ENCODE peak calls at places on chromosomes 7 and 10, in six cellular contexts. One of them, this sample, is unnamed.
A peak's percentile ranks its signal among the peaks of the same experiment; 100 is the strongest.

GRCh38 chr7:91182819-91183405 is 81.3 kb upstream of the FZD1 start:
- DNase-seq in ovary: no peak
- DNase-seq in A549: no peak
- DNase-seq in H1: no peak
- DNase-seq in suprapubic skin: no peak
- DNase-seq in transverse colon: no peak
- DNase-seq in this sample: no peak

GRCh38 chr7:17099083-17099973 is 199.1 kb upstream of the AHR start:
- DNase-seq in ovary: no peak
- DNase-seq in A549: peak; percentile 93
- DNase-seq in H1: no peak
- DNase-seq in suprapubic skin: no peak
- DNase-seq in transverse colon: peak; percentile 74
- DNase-seq in this sample: peak; percentile 85

GRCh38 chr7:65798111-65799075 is 74.5 kb upstream of the VKORC1L1 start:
- DNase-seq in ovary: no peak
- DNase-seq in A549: no peak
- DNase-seq in H1: no peak
- DNase-seq in suprapubic skin: no peak
- DNase-seq in transverse colon: no peak
- DNase-seq in this sample: no peak

GRCh38 chr10:133335238-133336122 is 1.2 kb downstream of the CALY start:
- DNase-seq in ovary: peak; percentile 81
- DNase-seq in A549: peak; percentile 80
- DNase-seq in H1: peak; percentile 83
- DNase-seq in suprapubic skin: no peak
- DNase-seq in transverse colon: peak; percentile 62
- DNase-seq in this sample: peak; percentile 48

GRCh38 chr10:132102071-132102716 is 36.4 kb downstream of the JAKMIP3 start:
- DNase-seq in ovary: no peak
- DNase-seq in A549: no peak
- DNase-seq in H1: peak; percentile 35
- DNase-seq in suprapubic skin: peak; percentile 71
- DNase-seq in transverse colon: no peak
- DNase-seq in this sample: peak; percentile 23

GRCh38 chr10:32459072-32459703 is 13.2 kb downstream of the CCDC7 start:
- DNase-seq in ovary: no peak
- DNase-seq in A549: no peak
- DNase-seq in H1: no peak
- DNase-seq in suprapubic skin: no peak
- DNase-seq in transverse colon: no peak
- DNase-seq in this sample: no peak

GRCh38 chr10:124150189-124150806 is 56.9 kb upstream of the CHST15 start:
- DNase-seq in ovary: no peak
- DNase-seq in A549: no peak
- DNase-seq in H1: no peak
- DNase-seq in suprapubic skin: no peak
- DNase-seq in transverse colon: no peak
- DNase-seq in this sample: no peak

GRCh38 chr7:27351137-27351536 is 108.5 kb downstream of the EVX1 start:
- DNase-seq in ovary: no peak
- DNase-seq in A549: no peak
- DNase-seq in H1: no peak
- DNase-seq in suprapubic skin: no peak
- DNase-seq in transverse colon: no peak
- DNase-seq in this sample: no peak

GRCh38 chr10:103872137-103872933 is 17.0 kb upstream of the SH3PXD2A start:
- DNase-seq in ovary: no peak
- DNase-seq in A549: peak; percentile 35
- DNase-seq in H1: no peak
- DNase-seq in suprapubic skin: no peak
- DNase-seq in transverse colon: no peak
- DNase-seq in this sample: no peak

GRCh38 chr10:32650246-32650655 is 204.3 kb downstream of the CCDC7 start:
- DNase-seq in ovary: no peak
- DNase-seq in A549: no peak
- DNase-seq in H1: no peak
- DNase-seq in suprapubic skin: no peak
- DNase-seq in transverse colon: no peak
- DNase-seq in this sample: no peak

GRCh38 chr7:79420464-79420863 is 33.0 kb downstream of the MAGI2 start:
- DNase-seq in ovary: no peak
- DNase-seq in A549: peak; percentile 81
- DNase-seq in H1: no peak
- DNase-seq in suprapubic skin: no peak
- DNase-seq in transverse colon: no peak
- DNase-seq in this sample: no peak

GRCh38 chr7:146138926-146139325 is 22.3 kb downstream of the CNTNAP2 start:
- DNase-seq in ovary: no peak
- DNase-seq in A549: no peak
- DNase-seq in H1: no peak
- DNase-seq in suprapubic skin: no peak
- DNase-seq in transverse colon: no peak
- DNase-seq in this sample: no peak

GRCh38 chr7:155001756-155002410 is 1.0 kb downstream of the PAXIP1 start:
- DNase-seq in ovary: no peak
- DNase-seq in A549: peak; percentile 16
- DNase-seq in H1: no peak
- DNase-seq in suprapubic skin: no peak
- DNase-seq in transverse colon: no peak
- DNase-seq in this sample: no peak

GRCh38 chr7:69260023-69260422 is 338.3 kb upstream of the AUTS2 start:
- DNase-seq in ovary: no peak
- DNase-seq in A549: no peak
- DNase-seq in H1: no peak
- DNase-seq in suprapubic skin: no peak
- DNase-seq in transverse colon: no peak
- DNase-seq in this sample: no peak

GRCh38 chr7:69254643-69255042 is 343.6 kb upstream of the AUTS2 start:
- DNase-seq in ovary: no peak
- DNase-seq in A549: no peak
- DNase-seq in H1: no peak
- DNase-seq in suprapubic skin: no peak
- DNase-seq in transverse colon: no peak
- DNase-seq in this sample: no peak

GRCh38 chr7:69257592-69257991 is 340.7 kb upstream of the AUTS2 start:
- DNase-seq in ovary: no peak
- DNase-seq in A549: no peak
- DNase-seq in H1: no peak
- DNase-seq in suprapubic skin: no peak
- DNase-seq in transverse colon: no peak
- DNase-seq in this sample: no peak

GRCh38 chr7:69250958-69251357 is 347.3 kb upstream of the AUTS2 start:
- DNase-seq in ovary: no peak
- DNase-seq in A549: no peak
- DNase-seq in H1: no peak
- DNase-seq in suprapubic skin: no peak
- DNase-seq in transverse colon: no peak
- DNase-seq in this sample: no peak

GRCh38 chr7:69256634-69257081 is 341.6 kb upstream of the AUTS2 start:
- DNase-seq in ovary: no peak
- DNase-seq in A549: peak; percentile 6
- DNase-seq in H1: no peak
- DNase-seq in suprapubic skin: peak; percentile 83
- DNase-seq in transverse colon: peak; percentile 29
- DNase-seq in this sample: peak; percentile 27
- TF ChIP-seq EP300 in ovary: no peak
- TF ChIP-seq EP300 in A549: no peak
- TF ChIP-seq EP300 in H1: no peak
- TF ChIP-seq EP300 in suprapubic skin: no peak
- TF ChIP-seq EP300 in transverse colon: peak; percentile 30
- TF ChIP-seq EP300 in this sample: no peak

DNA sequence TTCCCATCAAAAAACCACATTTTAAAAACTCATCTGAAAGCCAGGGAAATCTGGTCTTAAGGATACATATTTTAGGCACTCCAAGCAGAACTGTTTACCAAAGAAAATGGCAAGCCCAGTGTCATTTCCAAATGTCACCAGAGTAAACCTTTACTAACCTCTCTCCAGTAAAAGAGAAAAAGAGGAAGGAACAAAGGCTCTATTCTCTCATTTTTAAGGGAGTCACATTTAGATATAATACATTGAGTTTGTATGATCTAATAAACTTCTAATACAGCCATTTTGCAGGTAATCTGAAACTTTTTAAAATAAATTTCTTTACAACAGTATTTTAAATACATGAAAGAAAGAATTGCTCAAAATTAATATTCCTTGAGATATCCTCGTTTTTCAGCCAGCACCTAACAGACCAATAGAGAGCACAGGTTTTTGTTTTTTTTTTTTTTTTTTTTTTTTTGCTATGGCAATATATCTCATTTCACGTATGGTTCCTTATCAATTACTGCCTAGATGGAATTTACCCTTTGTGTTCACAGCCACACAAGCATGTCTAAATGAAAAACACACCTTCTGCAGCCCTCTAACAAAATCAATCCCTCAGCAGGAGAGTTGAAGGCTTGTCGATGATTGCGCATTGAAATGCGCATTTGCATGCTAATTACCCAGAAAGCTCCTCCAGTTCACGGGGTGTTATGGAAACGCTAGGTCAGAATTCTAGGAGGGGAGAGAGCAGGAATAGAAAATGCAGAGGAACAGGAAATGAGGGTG is 39.8 kb upstream of the MSRB2 start:
- DNase-seq in ovary: no peak
- DNase-seq in A549: no peak
- DNase-seq in H1: peak; percentile 40
- DNase-seq in suprapubic skin: no peak
- DNase-seq in transverse colon: no peak
- DNase-seq in this sample: no peak
- TF ChIP-seq POLR2A in ovary: no peak
- TF ChIP-seq POLR2A in A549: no peak
- TF ChIP-seq POLR2A in H1: no peak
- TF ChIP-seq POLR2A in suprapubic skin: no peak
- TF ChIP-seq POLR2A in transverse colon: no peak
- TF ChIP-seq POLR2A in this sample: no peak

GRCh38 chr7:158776474-158776873 is 52.8 kb downstream of the ESYT2 start:
- DNase-seq in ovary: no peak
- DNase-seq in A549: no peak
- DNase-seq in H1: peak; percentile 7
- DNase-seq in suprapubic skin: no peak
- DNase-seq in transverse colon: no peak
- DNase-seq in this sample: no peak
- TF ChIP-seq EP300 in ovary: no peak
- TF ChIP-seq EP300 in A549: no peak
- TF ChIP-seq EP300 in H1: no peak
- TF ChIP-seq EP300 in suprapubic skin: no peak
- TF ChIP-seq EP300 in transverse colon: no peak
- TF ChIP-seq EP300 in this sample: no peak

GRCh38 chr7:43647314-43647691 is 64.4 kb downstream of the STK17A start:
- DNase-seq in ovary: no peak
- DNase-seq in A549: no peak
- DNase-seq in H1: no peak
- DNase-seq in suprapubic skin: no peak
- DNase-seq in transverse colon: no peak
- DNase-seq in this sample: no peak
- TF ChIP-seq POLR2A in ovary: no peak
- TF ChIP-seq POLR2A in A549: no peak
- TF ChIP-seq POLR2A in H1: no peak
- TF ChIP-seq POLR2A in suprapubic skin: no peak
- TF ChIP-seq POLR2A in transverse colon: no peak
- TF ChIP-seq POLR2A in this sample: no peak